ENCODE peak calls at places on chromosomes 3 and 15, in seven cellular contexts. A is M059J; Y is mesendoderm; J is NCI-H1092; U is CD14-positive monocyte; B is GM10248; C is stimulated activated CD4-positive, alpha-beta T cell treated with anti-CD3 and anti-CD28 coated beads, Interleukin-15, amount 100 ng/mL, for 1 hour. N is an unnamed sample.

GRCh38 chr15:88906551-88906950 is 6.6 kb downstream of the MFGE8 start:
- DNase-seq in C (no peak), U (no peak), Y (no peak), B (no peak), J (no peak), A (no peak), N (no peak)

GRCh38 chr3:60081381-60082095 is 1031.7 kb upstream of the CFAP20DC start:
- DNase-seq in Y (no peak), A (no peak), B (peak), C (no peak), J (no peak), U (no peak), N (no peak)

GRCh38 chr15:63855735-63856134 is 22.0 kb upstream of the HERC1 start:
- DNase-seq in B (no peak), U (no peak), A (no peak), C (no peak), Y (no peak), J (no peak), N (no peak)

GRCh38 chr15:82297546-82297945 is 34.9 kb downstream of the SAXO2 start:
- DNase-seq in J (no peak), Y (no peak), U (no peak), C (no peak), A (no peak), B (no peak), N (no peak)

GRCh38 chr15:61133361-61133760 is 95.7 kb downstream of the RORA start:
- DNase-seq in U (no peak), B (no peak), C (no peak), J (no peak), Y (no peak), A (no peak), N (no peak)

GRCh38 chr15:33149919-33150318 is 44.6 kb downstream of the FMN1 start:
- DNase-seq in U (no peak), B (no peak), J (no peak), C (no peak), A (peak), Y (no peak), N (no peak)

GRCh38 chr3:139934557-139935070 is 371 bp upstream of the CLSTN2 start:
- DNase-seq in A (peak), U (no peak), J (peak), C (no peak), Y (peak), B (peak), N (no peak)

GRCh38 chr3:138062626-138063025 is 52.7 kb downstream of the CLDN18 start:
- DNase-seq in B (no peak), U (no peak), C (no peak), A (peak), Y (no peak), J (no peak), N (no peak)

GRCh38 chr15:64014995-64015394 is 31.3 kb downstream of the DAPK2 start:
- DNase-seq in U (no peak), A (peak), C (no peak), B (no peak), J (no peak), Y (no peak), N (peak)

GRCh38 chr15:93047621-93048425 is 41.2 kb downstream of the RGMA start:
- DNase-seq in U (no peak), Y (no peak), J (no peak), B (no peak), C (no peak), A (no peak), N (no peak)

GRCh38 chr3:32325957-32326356 is 65.7 kb upstream of the CMTM7 start:
- DNase-seq in U (no peak), J (no peak), B (no peak), C (no peak), Y (no peak), A (peak), N (no peak)

GRCh38 chr3:24154003-24154695 is 209.1 kb downstream of the NR1D2 start:
- DNase-seq in U (no peak), A (no peak), B (no peak), C (no peak), J (no peak), Y (no peak), N (no peak)

GRCh38 chr3:51500632-51501131 is 867 bp upstream of the DCAF1 start:
- DNase-seq in C (no peak), J (no peak), Y (no peak), U (no peak), A (no peak), B (no peak), N (peak)

GRCh38 chr3:50270422-50270831 is 1.5 kb downstream of the SEMA3B start:
- DNase-seq in J (no peak), Y (no peak), B (no peak), C (no peak), U (no peak), A (peak), N (no peak)

GRCh38 chr15:31433101-31433500 is 106.5 kb downstream of the KLF13 start:
- DNase-seq in Y (no peak), A (no peak), C (no peak), U (no peak), J (no peak), B (no peak), N (no peak)

GRCh38 chr3:161349529-161350278 is 21.6 kb downstream of the SPTSSB start:
- DNase-seq in U (no peak), C (no peak), J (no peak), Y (peak), B (no peak), A (peak), N (no peak)

GRCh38 chr15:59169337-59169736 is 37.3 kb upstream of the LDHAL6B start:
- DNase-seq in Y (peak), C (no peak), A (peak), U (no peak), J (no peak), B (no peak), N (no peak)

GRCh38 chr3:4988815-4989648 is 9.8 kb downstream of the BHLHE40 start:
- DNase-seq in U (no peak), A (no peak), J (no peak), Y (no peak), B (no peak), C (no peak), N (peak)

GRCh38 chr3:60304103-60304502 is 947.1 kb downstream of the FHIT start:
- DNase-seq in Y (peak), J (no peak), C (no peak), U (no peak), B (no peak), A (no peak), N (no peak)

GRCh38 chr15:96359772-96360498 is 29.4 kb downstream of the NR2F2 start:
- DNase-seq in U (no peak), C (no peak), Y (peak), A (peak), J (no peak), B (no peak), N (no peak)

GRCh38 chr15:26935322-26935721 is 35.7 kb upstream of the GABRG3 start:
- DNase-seq in C (no peak), U (no peak), J (no peak), A (no peak), B (no peak), Y (no peak), N (no peak)

GRCh38 chr3:14508966-14509795 is 31.0 kb downstream of the GRIP2 start:
- DNase-seq in J (peak), Y (peak), C (peak), U (no peak), B (peak), A (peak), N (peak)

GRCh38 chr3:66000506-66000905 is 38.2 kb downstream of the MAGI1 start:
- DNase-seq in C (no peak), Y (no peak), U (no peak), A (no peak), J (no peak), B (no peak), N (no peak)